ENCODE peak calls at places on chromosomes 5 and 9, in five cellular contexts. R is SK-N-SH, T is astrocyte, O is IMR-90, Y is MM.1S. E is an unnamed sample. For H3K4me1, the result is how much of the 10 kb centered on the place peaks cover.

GRCh38 chr5:51829226-51829625 is 446.0 kb downstream of the ISL1 start:
- DNase-seq in R (no peak), T (peak), O (no peak), Y (no peak), E (peak)

GRCh38 chr5:91022518-91022917 is 360.6 kb downstream of the ARRDC3 start:
- DNase-seq in R (no peak), T (no peak), O (no peak), Y (no peak), E (no peak)

GRCh38 chr5:132250547-132250946 is 6.9 kb upstream of the PDLIM4 start:
- DNase-seq in R (no peak), T (no peak), O (no peak), Y (no peak), E (no peak)

GRCh38 chr5:84870369-84870768 is 485.7 kb upstream of the EDIL3 start:
- DNase-seq in R (no peak), T (no peak), O (no peak), Y (peak), E (no peak)

GRCh38 chr5:83172655-83173054 is 95.3 kb downstream of the XRCC4 start:
- DNase-seq in R (no peak), T (no peak), O (no peak), Y (no peak), E (no peak)

GRCh38 chr5:151288180-151288579 is 15.4 kb downstream of the SLC36A3 start:
- DNase-seq in R (no peak), T (no peak), O (no peak), Y (no peak), E (peak)

GRCh38 chr5:169945831-169946261 is 34.4 kb downstream of the INSYN2B start:
- DNase-seq in R (peak), T (peak), O (peak), Y (no peak), E (no peak)

GRCh38 chr5:79171846-79172245 is 60.2 kb downstream of the BHMT start:
- DNase-seq in R (no peak), T (no peak), O (no peak), Y (no peak), E (peak)

GRCh38 chr9:92507496-92507895 is 25.2 kb upstream of the ASPN start:
- DNase-seq in R (peak), T (no peak), O (no peak), Y (no peak), E (no peak)

GRCh38 chr9:121929893-121930875 is 162.9 kb downstream of the TTLL11 start:
- DNase-seq in R (peak), T (no peak), O (no peak), Y (no peak), E (no peak)

GRCh38 chr9:16704489-16705111 is 165.9 kb downstream of the BNC2 start:
- DNase-seq in R (peak), T (no peak), O (peak), Y (no peak), E (no peak)

GRCh38 chr9:87567047-87567446 is 69.4 kb downstream of the DAPK1 start:
- DNase-seq in R (peak), T (no peak), O (no peak), Y (no peak), E (no peak)
- H3K4me1 ChIP-seq in R (under half), T (under half), O (under half), Y (under half), E (under half)

DNA sequence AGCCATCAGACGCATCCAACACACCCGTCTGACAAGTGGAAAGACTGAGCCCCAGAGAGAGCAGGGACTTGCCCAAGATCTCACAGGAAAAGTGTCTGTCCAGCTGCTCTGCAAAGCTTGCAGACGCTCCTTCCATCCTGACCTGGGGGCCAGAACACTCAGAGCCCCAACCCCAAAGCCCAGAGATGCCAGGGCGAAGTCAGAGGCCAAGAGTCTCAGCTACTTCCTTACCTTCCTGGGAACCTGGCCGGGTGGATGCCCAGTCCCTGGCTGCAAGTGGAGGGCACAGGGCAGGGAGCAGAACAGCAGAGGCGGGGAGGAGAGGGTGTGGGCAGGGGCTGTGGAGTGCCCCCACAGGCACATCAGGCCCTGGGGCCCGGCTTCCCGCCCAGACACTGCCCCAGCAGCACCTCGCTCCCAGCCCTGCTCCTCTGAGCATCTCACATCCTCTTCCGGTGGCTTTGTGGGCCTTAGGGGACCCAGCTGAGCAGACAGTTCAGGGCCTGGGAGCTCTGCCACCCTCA is 9.7 kb upstream of the RALGDS start:
- DNase-seq in R (no peak), T (no peak), O (no peak), Y (no peak), E (no peak)
- H3K4me2 ChIP-seq in R (no peak), T (no peak), O (no peak), Y (no peak), E (no peak)

GRCh38 chr9:6777218-6777902 is 19.6 kb downstream of the KDM4C start:
- DNase-seq in R (no peak), T (no peak), O (no peak), Y (no peak), E (no peak)
- H3K4me1 ChIP-seq in R (under half), T (under half), O (under half), Y (under half), E (under half)

GRCh38 chr5:153552886-153553285 is 62.4 kb downstream of the GRIA1 start:
- DNase-seq in R (no peak), T (peak), O (peak), Y (no peak), E (no peak)
- H3K4me2 ChIP-seq in R (peak), T (peak), O (no peak), Y (no peak), E (no peak)

GRCh38 chr5:135392256-135392655 is 6.8 kb downstream of the MACROH2A1 start:
- DNase-seq in R (no peak), T (peak), O (peak), Y (no peak), E (no peak)
- H3K4me1 ChIP-seq in R (under half), T (half or more), O (under half), Y (half or more), E (under half)

DNA sequence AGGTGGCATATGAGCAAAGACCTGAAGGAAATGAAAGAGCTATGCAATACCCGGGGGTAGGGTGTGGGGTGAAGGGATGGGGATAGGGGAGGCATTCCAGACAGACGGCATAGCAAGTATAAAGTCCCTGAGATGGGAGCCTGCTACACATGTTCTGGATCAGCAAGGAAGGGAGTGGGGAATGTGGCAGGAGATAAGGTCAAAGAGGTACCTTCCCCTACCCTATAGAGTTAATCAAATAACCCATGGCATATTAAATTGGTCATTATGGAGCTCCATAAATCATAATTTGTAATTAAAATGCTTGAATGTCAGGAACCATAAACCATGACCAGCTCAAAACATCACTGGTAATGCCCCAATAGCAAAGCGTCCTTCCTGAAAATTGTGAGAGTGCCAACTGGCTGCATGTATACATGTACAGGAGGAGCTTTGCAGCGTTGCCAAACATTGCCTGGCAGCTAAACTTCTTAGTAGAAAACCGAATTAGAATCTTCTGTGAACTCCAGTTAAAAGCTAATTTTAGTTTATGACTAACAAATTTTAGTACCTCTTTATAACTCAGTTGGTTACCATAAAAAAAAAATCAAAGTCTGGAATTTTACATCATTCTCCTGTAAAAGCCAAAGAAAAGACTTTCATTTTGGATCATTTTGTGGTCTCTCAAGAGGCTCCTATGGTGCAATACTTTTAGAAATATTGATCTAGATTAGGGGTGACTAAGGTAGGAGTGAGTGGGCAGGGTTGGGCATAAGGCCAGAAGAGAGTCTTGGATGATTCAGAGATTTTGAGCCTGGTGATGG is 4.7 kb downstream of the DNAI1 start:
- DNase-seq in R (peak), T (peak), O (peak), Y (no peak), E (no peak)
- H3K4me2 ChIP-seq in R (peak), T (no peak), O (no peak), Y (no peak), E (no peak)

GRCh38 chr5:59125961-59126360 is 543.1 kb downstream of the RAB3C start:
- DNase-seq in R (no peak), T (no peak), O (no peak), Y (no peak), E (no peak)

GRCh38 chr5:59126665-59127354 is 543.9 kb downstream of the RAB3C start:
- DNase-seq in R (no peak), T (peak), O (peak), Y (no peak), E (peak)

GRCh38 chr5:59123595-59124561 is 541.0 kb downstream of the RAB3C start:
- DNase-seq in R (no peak), T (no peak), O (peak), Y (peak), E (no peak)

GRCh38 chr5:59128646-59129290 is 545.9 kb downstream of the RAB3C start:
- DNase-seq in R (no peak), T (no peak), O (no peak), Y (no peak), E (no peak)

DNA sequence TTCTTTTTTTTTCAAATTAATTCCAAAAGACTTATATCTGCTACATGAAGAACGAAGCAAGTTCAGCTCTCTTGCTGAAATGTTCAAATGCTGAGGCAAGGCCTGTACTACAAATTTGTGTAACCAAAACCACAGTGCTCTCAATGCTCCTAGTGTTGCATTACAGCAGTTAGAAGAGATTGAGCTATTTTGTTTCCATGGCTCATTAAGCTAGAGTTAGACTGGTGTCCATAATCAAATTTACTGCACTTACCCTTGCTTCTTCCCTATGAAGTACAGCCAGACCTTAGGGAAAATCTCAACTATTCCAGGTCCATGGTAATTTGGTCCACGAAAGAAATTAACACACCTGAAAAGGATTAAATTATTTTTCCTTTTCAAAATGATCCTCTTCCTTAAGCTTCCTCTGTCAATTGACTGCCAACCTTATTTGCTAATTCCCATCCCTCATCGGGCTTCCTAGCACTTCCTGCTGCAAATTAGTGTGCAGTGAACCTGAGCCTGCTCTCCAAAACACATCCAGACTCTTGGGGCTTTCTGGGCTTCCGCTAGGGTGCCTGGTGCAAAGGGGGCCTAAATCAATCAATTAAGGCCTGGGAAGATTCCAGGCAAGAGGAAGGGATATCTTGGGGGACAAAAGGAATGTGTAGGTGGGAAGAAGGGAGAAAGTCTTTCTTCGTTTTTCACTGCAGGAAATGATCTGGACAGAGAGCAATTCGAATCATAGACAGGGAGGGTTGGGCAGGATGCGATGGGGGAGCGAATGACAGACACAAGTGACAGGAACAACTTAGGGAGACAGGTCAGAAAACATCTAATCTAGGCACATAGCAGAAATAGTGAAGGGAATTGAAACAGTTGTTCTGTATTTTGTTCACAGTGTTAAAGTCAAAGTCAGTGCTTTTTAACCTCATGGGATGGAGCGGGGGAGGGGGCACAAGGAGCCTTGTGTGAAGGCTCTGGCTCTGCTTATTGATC is 542.4 kb downstream of the RAB3C start:
- DNase-seq in R (no peak), T (no peak), O (peak), Y (no peak), E (no peak)
- H3K4me1 ChIP-seq in R (under half), T (under half), O (under half), Y (under half), E (under half)